ENCODE peak calls at places on chromosomes 13 and 19, in ten cellular contexts. G is activated naive CD4-positive, alpha-beta T cell treated with anti-CD3 and anti-CD28 coated beads for 36 hours; R is CD14-positive monocyte; H is CD8-positive, alpha-beta memory T cell; Y is right lobe of liver; P is NB4; N is mesendoderm; D is anterior cingulate cortex; K is HFFc6; Z is astrocyte of the spinal cord. I is an unnamed sample.

GRCh38 chr19:17475541-17476115 is 5.3 kb downstream of the SLC27A1 start:
- DNase-seq in G (no peak), R (peak), H (no peak), Y (no peak), P (peak), N (no peak), D (peak), K (peak), Z (peak), I (no peak)

GRCh38 chr19:46388311-46389095 is 24.9 kb downstream of the CCDC8 start:
- DNase-seq in G (no peak), R (no peak), H (no peak), Y (peak), P (no peak), N (no peak), D (no peak), K (no peak), Z (no peak), I (peak)

GRCh38 chr13:66414196-66414800 is 815.8 kb downstream of the PCDH9 start:
- DNase-seq in G (no peak), R (no peak), H (no peak), Y (no peak), P (no peak), N (no peak), D (no peak), K (no peak), Z (peak), I (no peak)

GRCh38 chr19:44663996-44664395 is 7.3 kb upstream of the CEACAM19 start:
- DNase-seq in G (no peak), R (no peak), H (no peak), Y (no peak), P (no peak), N (no peak), D (no peak), K (no peak), Z (no peak), I (no peak)

GRCh38 chr19:48659768-48660167 is 13.0 kb downstream of the NTN5 start:
- DNase-seq in G (no peak), R (peak), H (no peak), Y (no peak), P (peak), N (no peak), D (no peak), K (no peak), Z (no peak), I (no peak)

GRCh38 chr13:35848868-35849644 is 282.1 kb downstream of the DCLK1 start:
- DNase-seq in G (no peak), R (no peak), H (no peak), Y (no peak), P (no peak), N (no peak), D (no peak), K (no peak), Z (no peak), I (no peak)

GRCh38 chr19:12769689-12770088 is 5.7 kb downstream of the HOOK2 start:
- DNase-seq in G (peak), R (no peak), H (peak), Y (no peak), P (no peak), N (peak), D (no peak), K (no peak), Z (no peak), I (peak)

GRCh38 chr19:21432590-21432989 is 35.7 kb downstream of the ZNF493 start:
- DNase-seq in G (no peak), R (no peak), H (no peak), Y (no peak), P (no peak), N (no peak), D (no peak), K (no peak), Z (no peak), I (no peak)

GRCh38 chr19:34475026-34475974 is 6.3 kb upstream of the WTIP start:
- DNase-seq in G (peak), R (no peak), H (no peak), Y (no peak), P (peak), N (no peak), D (no peak), K (peak), Z (peak), I (no peak)

GRCh38 chr13:19888799-19889198 is 25.4 kb upstream of the ZMYM5 start:
- DNase-seq in G (no peak), R (no peak), H (no peak), Y (no peak), P (peak), N (no peak), D (no peak), K (peak), Z (peak), I (no peak)

GRCh38 chr19:21569497-21569870 is 64.1 kb downstream of the ZNF429 start:
- DNase-seq in G (peak), R (peak), H (no peak), Y (peak), P (peak), N (no peak), D (no peak), K (no peak), Z (no peak), I (no peak)

GRCh38 chr19:1860133-1860775 is 3.1 kb downstream of the KLF16 start:
- DNase-seq in G (peak), R (no peak), H (no peak), Y (peak), P (peak), N (peak), D (peak), K (peak), Z (peak), I (peak)

GRCh38 chr13:74678308-74678958 is 544.2 kb upstream of the KLF12 start:
- DNase-seq in G (no peak), R (no peak), H (no peak), Y (no peak), P (no peak), N (no peak), D (no peak), K (no peak), Z (no peak), I (no peak)

GRCh38 chr13:40790232-40790631 is 821 bp downstream of the SLC25A15 start:
- DNase-seq in G (no peak), R (no peak), H (no peak), Y (no peak), P (no peak), N (no peak), D (no peak), K (no peak), Z (no peak), I (no peak)

GRCh38 chr19:41689993-41690800 is 2.1 kb upstream of the CEACAM7 start:
- DNase-seq in G (no peak), R (no peak), H (no peak), Y (no peak), P (no peak), N (no peak), D (no peak), K (no peak), Z (no peak), I (peak)

GRCh38 chr19:2362039-2362969 is 2.2 kb downstream of the TMPRSS9 start:
- DNase-seq in G (no peak), R (no peak), H (no peak), Y (no peak), P (no peak), N (no peak), D (no peak), K (no peak), Z (no peak), I (no peak)

GRCh38 chr13:32314968-32315254 is 252 bp downstream of the ZAR1L start:
- DNase-seq in G (peak), R (peak), H (peak), Y (peak), P (no peak), N (peak), D (no peak), K (peak), Z (peak), I (no peak)

GRCh38 chr19:1248454-1249297 is at the start of gene MIDN:
- DNase-seq in G (no peak), R (peak), H (peak), Y (peak), P (peak), N (peak), D (peak), K (peak), Z (peak), I (peak)

GRCh38 chr19:43463381-43464088 is 1.9 kb downstream of the LYPD3 start:
- DNase-seq in G (peak), R (peak), H (peak), Y (peak), P (peak), N (peak), D (peak), K (peak), Z (peak), I (peak)

GRCh38 chr13:46475586-46475991 is 77.4 kb upstream of the LRCH1 start:
- DNase-seq in G (no peak), R (no peak), H (no peak), Y (no peak), P (no peak), N (no peak), D (no peak), K (peak), Z (peak), I (no peak)

GRCh38 chr13:29452773-29453574 is 142.5 kb downstream of the SLC7A1 start:
- DNase-seq in G (no peak), R (no peak), H (no peak), Y (no peak), P (no peak), N (no peak), D (no peak), K (no peak), Z (no peak), I (peak)

GRCh38 chr19:38862321-38863059 is 12.7 kb upstream of the HNRNPL start:
- DNase-seq in G (no peak), R (no peak), H (no peak), Y (no peak), P (no peak), N (no peak), D (no peak), K (no peak), Z (peak), I (no peak)

GRCh38 chr13:76455960-76456359 is 430.2 kb downstream of the KCTD12 start:
- DNase-seq in G (no peak), R (no peak), H (no peak), Y (no peak), P (no peak), N (no peak), D (no peak), K (no peak), Z (peak), I (no peak)

GRCh38 chr19:19068659-19069509 is 5.1 kb downstream of the SLC25A42 start:
- DNase-seq in G (no peak), R (no peak), H (no peak), Y (no peak), P (no peak), N (no peak), D (peak), K (no peak), Z (no peak), I (no peak)

GRCh38 chr13:22505489-22505888 is 675.3 kb upstream of the SGCG start:
- DNase-seq in G (no peak), R (no peak), H (no peak), Y (no peak), P (no peak), N (no peak), D (no peak), K (no peak), Z (peak), I (no peak)

GRCh38 chr13:114161028-114161556 is 18.0 kb upstream of the CFAP97D2 start:
- DNase-seq in G (no peak), R (no peak), H (no peak), Y (no peak), P (no peak), N (no peak), D (no peak), K (no peak), Z (no peak), I (no peak)

GRCh38 chr19:49387936-49388372 is at the start of gene KASH5:
- DNase-seq in G (peak), R (peak), H (peak), Y (peak), P (no peak), N (no peak), D (peak), K (no peak), Z (peak), I (no peak)

GRCh38 chr13:112740502-112741131 is 50.8 kb downstream of the ATP11A start:
- DNase-seq in G (no peak), R (no peak), H (no peak), Y (peak), P (peak), N (no peak), D (peak), K (peak), Z (peak), I (peak)

GRCh38 chr13:25679154-25679553 is 307.4 kb downstream of the ATP8A2 start:
- DNase-seq in G (no peak), R (no peak), H (no peak), Y (no peak), P (no peak), N (no peak), D (no peak), K (no peak), Z (no peak), I (no peak)

GRCh38 chr19:39078436-39079200 is 5.5 kb upstream of the ACP7 start:
- DNase-seq in G (no peak), R (no peak), H (no peak), Y (no peak), P (no peak), N (no peak), D (peak), K (peak), Z (peak), I (peak)

GRCh38 chr13:100544866-100545683 is 43.5 kb downstream of the GGACT start:
- DNase-seq in G (no peak), R (no peak), H (no peak), Y (peak), P (no peak), N (no peak), D (no peak), K (no peak), Z (no peak), I (peak)

I was measured in islet precursor cell.